ENCODE peak calls at places on chromosomes 11 and 22, in five cellular contexts. U is mesendoderm, E is IMR-90, I is H1, O is neuronal stem cell. R is an unnamed sample.

GRCh38 chr22:45542001-45542520 is 39.4 kb downstream of the FBLN1 start:
- DNase-seq in U (no peak), E (no peak), I (no peak), O (no peak), R (no peak)

GRCh38 chr22:30547188-30547587 is 647 bp upstream of the SEC14L6 start:
- DNase-seq in U (no peak), E (no peak), I (no peak), O (no peak), R (no peak)

GRCh38 chr22:30803679-30804078 is 109.0 kb downstream of the OSBP2 start:
- DNase-seq in U (no peak), E (no peak), I (no peak), O (no peak), R (no peak)

GRCh38 chr11:119322360-119322739 is 5.4 kb upstream of the MCAM start:
- DNase-seq in U (no peak), E (no peak), I (no peak), O (no peak), R (peak)

GRCh38 chr11:110286298-110287040 is 9.9 kb downstream of the RDX start:
- DNase-seq in U (no peak), E (no peak), I (no peak), O (no peak), R (no peak)

GRCh38 chr11:16831281-16832192 is 93.1 kb downstream of the C11orf58 start:
- DNase-seq in U (no peak), E (no peak), I (no peak), O (no peak), R (peak)

GRCh38 chr11:20353829-20354434 is 9.6 kb upstream of the HTATIP2 start:
- DNase-seq in U (peak), E (peak), I (no peak), O (no peak), R (peak)

GRCh38 chr11:112182867-112183266 is 7.6 kb downstream of the BCO2 start:
- DNase-seq in U (no peak), E (no peak), I (no peak), O (no peak), R (no peak)

GRCh38 chr22:19179472-19180048 is 1.0 kb upstream of the SLC25A1 start:
- DNase-seq in U (peak), E (peak), I (peak), O (peak), R (peak)

GRCh38 chr22:44256085-44256484 is 56.7 kb downstream of the SHISAL1 start:
- DNase-seq in U (peak), E (no peak), I (no peak), O (no peak), R (no peak)

GRCh38 chr11:64055077-64055476 is 19.3 kb downstream of the FLRT1 start:
- DNase-seq in U (peak), E (no peak), I (no peak), O (no peak), R (no peak)

GRCh38 chr11:112744041-112744440 is 217.2 kb upstream of the NCAM1 start:
- DNase-seq in U (no peak), E (no peak), I (no peak), O (no peak), R (no peak)

GRCh38 chr11:73399159-73400090 is 23.2 kb downstream of the RELT start:
- DNase-seq in U (no peak), E (peak), I (no peak), O (no peak), R (no peak)

GRCh38 chr11:77073328-77074001 is 6.7 kb downstream of the CAPN5 start:
- DNase-seq in U (no peak), E (peak), I (no peak), O (no peak), R (peak)
- H2BK120ac ChIP-seq in U (no peak), E (peak), I (no peak), O (peak), R (peak)

DNA sequence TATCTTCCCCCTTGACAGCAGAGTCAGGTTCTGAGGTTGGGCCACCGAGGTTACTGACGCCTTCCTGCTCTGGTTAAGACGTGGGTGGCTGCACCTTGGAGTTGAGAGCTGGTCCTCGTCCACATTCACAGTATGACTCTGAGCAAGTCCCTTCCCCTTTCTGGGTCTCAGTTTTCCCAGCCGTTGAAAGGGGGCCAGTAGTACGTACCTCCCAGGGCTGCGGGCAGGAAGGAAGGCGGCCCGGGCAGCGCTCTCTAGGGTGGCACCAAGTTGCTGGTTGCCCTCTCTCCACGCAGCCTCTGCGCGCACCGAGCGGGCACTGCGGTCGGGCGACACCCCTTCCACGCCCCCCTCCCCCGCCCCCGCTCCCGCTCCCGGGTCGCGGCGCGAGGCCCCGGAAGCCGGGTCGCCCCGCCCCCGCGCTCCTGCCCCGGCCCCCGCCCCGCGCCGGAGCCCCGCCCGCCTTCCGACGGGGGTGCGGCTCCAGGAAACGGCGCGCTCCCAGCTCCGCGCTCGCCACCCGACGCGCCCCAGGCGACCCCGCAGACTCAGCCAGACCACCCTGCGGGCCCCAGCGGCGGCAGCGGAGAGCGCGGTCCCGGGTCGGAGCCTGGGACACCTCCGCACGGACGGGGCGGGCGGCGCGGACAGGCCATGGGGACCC is at the start of gene EHBP1L1:
- DNase-seq in U (peak), E (peak), I (no peak), O (no peak), R (peak)
- H2BK120ac ChIP-seq in U (no peak), E (peak), I (no peak), O (no peak), R (peak)

GRCh38 chr11:61065955-61066638 is 36.2 kb upstream of the CD5 start:
- DNase-seq in U (no peak), E (no peak), I (no peak), O (no peak), R (no peak)
- H2BK120ac ChIP-seq in U (no peak), E (no peak), I (no peak), O (no peak), R (no peak)

GRCh38 chr22:27740192-27740748 is 61.3 kb downstream of the MN1 start:
- DNase-seq in U (no peak), E (no peak), I (no peak), O (no peak), R (no peak)

GRCh38 chr22:27732391-27732790 is 69.2 kb downstream of the MN1 start:
- DNase-seq in U (no peak), E (no peak), I (no peak), O (no peak), R (no peak)

GRCh38 chr22:27732841-27733240 is 68.7 kb downstream of the MN1 start:
- DNase-seq in U (no peak), E (no peak), I (no peak), O (no peak), R (no peak)

GRCh38 chr22:27734066-27734465 is 67.5 kb downstream of the MN1 start:
- DNase-seq in U (no peak), E (no peak), I (no peak), O (no peak), R (no peak)

DNA sequence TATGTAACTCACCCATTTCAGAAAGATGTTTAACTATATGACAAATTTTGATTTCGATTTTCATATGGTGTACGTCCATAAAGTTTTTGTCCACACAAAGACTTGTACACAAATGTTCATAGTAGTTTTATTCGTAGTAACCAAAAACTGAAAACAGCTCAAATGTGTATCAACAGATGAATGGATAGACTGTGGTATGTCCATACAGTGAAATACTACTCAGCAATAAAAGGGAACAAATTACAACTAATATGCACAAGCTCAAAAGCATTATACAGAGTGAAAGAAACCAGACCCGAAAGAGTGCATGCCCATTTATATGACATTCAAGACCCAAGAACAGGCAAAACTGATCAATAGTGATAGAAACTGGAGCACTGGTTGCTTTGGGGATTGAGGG is 64.0 kb downstream of the MN1 start:
- DNase-seq in U (no peak), E (no peak), I (no peak), O (no peak), R (no peak)
- H2BK120ac ChIP-seq in U (no peak), E (no peak), I (no peak), O (no peak), R (no peak)

R was measured in mesenchymal stem cell.